ENCODE peak calls at places on chromosomes 16 and 17, in four cellular contexts. Z, V, I and P are unnamed samples. For H3K4me1, the result is how much of the 10 kb centered on the place peaks cover.

GRCh38 chr17:76929572-76929971 is 61.4 kb downstream of the MGAT5B start:
- DNase-seq in V (no peak), I (no peak), Z (no peak), P (no peak)

GRCh38 chr17:77266891-77267341 is 126.1 kb downstream of the SEC14L1 start:
- DNase-seq in I (no peak), Z (no peak), V (no peak), P (no peak)

GRCh38 chr16:89171216-89172170 is at the start of gene CDH15:
- DNase-seq in V (peak), Z (peak), I (peak), P (peak)

GRCh38 chr16:9082422-9082821 is 9.0 kb upstream of the HAPSTR1 start:
- DNase-seq in Z (no peak), V (no peak), I (no peak), P (no peak)

GRCh38 chr16:1105888-1106620 is 10.0 kb upstream of the C1QTNF8 start:
- DNase-seq in V (no peak), I (peak), Z (no peak), P (peak)

GRCh38 chr17:73622381-73622780 is 21.9 kb downstream of the SDK2 start:
- DNase-seq in V (no peak), I (no peak), Z (no peak), P (no peak)

GRCh38 chr17:49977463-49978389 is 8.7 kb downstream of the DLX4 start:
- DNase-seq in V (no peak), Z (no peak), I (no peak), P (no peak)

GRCh38 chr17:44221862-44222111 is 2.3 kb upstream of the UBTF start:
- DNase-seq in I (no peak), V (no peak), Z (no peak), P (no peak)

GRCh38 chr16:57562669-57563486 is 20.4 kb downstream of the ADGRG5 start:
- DNase-seq in Z (no peak), I (no peak), V (no peak), P (no peak)

GRCh38 chr17:8740486-8740885 is 4.2 kb downstream of the CCDC42 start:
- DNase-seq in V (no peak), Z (no peak), I (no peak), P (no peak)

GRCh38 chr16:71929048-71929447 is 33.7 kb downstream of the IST1 start:
- DNase-seq in I (no peak), Z (no peak), V (no peak), P (no peak)

GRCh38 chr16:19886061-19886792 is 1.6 kb upstream of the GPRC5B start:
- DNase-seq in I (peak), V (no peak), Z (peak), P (peak)

GRCh38 chr17:79223471-79223870 is 148.8 kb downstream of the ENGASE start:
- DNase-seq in Z (no peak), I (no peak), V (no peak), P (no peak)

GRCh38 chr17:79220715-79221291 is 146.2 kb downstream of the ENGASE start:
- DNase-seq in Z (no peak), I (no peak), V (no peak), P (no peak)

GRCh38 chr17:79219208-79219935 is 144.7 kb downstream of the ENGASE start:
- DNase-seq in V (no peak), I (no peak), Z (no peak), P (no peak)

GRCh38 chr17:79220201-79220714 is 145.6 kb downstream of the ENGASE start:
- DNase-seq in V (no peak), I (no peak), Z (no peak), P (no peak)

DNA sequence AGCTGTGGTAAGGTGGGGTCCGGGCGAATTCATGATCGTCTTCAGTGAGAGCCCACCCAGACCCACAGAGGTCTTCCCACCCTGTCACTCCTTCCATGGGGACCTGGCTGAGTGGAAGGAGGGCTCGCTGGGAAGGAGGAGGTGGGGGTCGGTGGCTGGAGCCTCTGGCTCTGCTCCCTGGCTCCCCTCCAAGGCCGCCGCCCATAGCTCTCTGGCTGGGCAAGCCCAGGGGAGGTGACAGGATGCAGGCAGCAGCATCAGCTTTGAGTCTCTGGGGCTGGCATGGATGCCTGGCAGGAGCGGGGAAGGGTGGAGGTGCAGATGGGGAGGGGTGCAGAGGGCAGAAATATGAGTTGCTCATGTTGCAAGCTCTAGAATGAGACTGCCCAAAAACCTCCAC is 147.0 kb downstream of the ENGASE start:
- DNase-seq in Z (no peak), V (no peak), I (no peak), P (no peak)
- H3K4me3 ChIP-seq in Z (no peak), V (no peak), I (no peak), P (no peak)

GRCh38 chr16:85309656-85310587 is 197.7 kb upstream of the CIBAR2 start:
- DNase-seq in Z (no peak), V (no peak), I (no peak), P (peak)
- H3K4me1 ChIP-seq in Z (under half), V (under half), I (under half), P (half or more)

GRCh38 chr17:42287305-42288077 is 807 bp upstream of the STAT5A start:
- DNase-seq in V (no peak), Z (no peak), I (no peak), P (peak)
- TF ChIP-seq POLR2A in V (peak), Z (no peak), I (no peak), P (no peak)

DNA sequence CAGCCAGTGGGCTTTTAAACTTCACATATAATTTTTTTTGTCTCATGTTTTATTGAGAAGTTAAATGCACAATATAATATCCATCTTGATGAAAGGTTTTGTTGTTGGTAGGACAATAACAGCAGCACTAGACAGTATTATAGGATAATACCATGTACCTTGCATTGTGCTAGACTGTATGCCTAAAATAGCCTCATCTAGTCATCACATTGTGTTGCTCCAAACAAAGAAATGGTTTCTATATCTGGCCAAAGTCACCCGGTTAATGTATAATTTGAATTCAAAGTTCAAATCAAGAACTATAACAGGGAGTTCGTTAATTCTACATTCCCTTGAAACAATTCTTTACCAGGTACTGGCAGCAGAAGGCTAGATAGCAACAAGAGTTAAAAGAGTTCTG is 104.9 kb downstream of the KCNJ2 start:
- DNase-seq in I (no peak), V (no peak), Z (no peak), P (no peak)
- H3K4me3 ChIP-seq in I (no peak), V (no peak), Z (no peak), P (no peak)

GRCh38 chr16:46833465-46833810 is 2.5 kb upstream of the C16orf87 start:
- DNase-seq in V (no peak), I (no peak), Z (no peak), P (no peak)
- H3K4me1 ChIP-seq in V (under half), I (under half), Z (under half), P (under half)

GRCh38 chr17:81931557-81932332 is 4.2 kb upstream of the MAFG start:
- DNase-seq in Z (no peak), I (no peak), V (no peak), P (no peak)

GRCh38 chr17:81934850-81935708 is 2.0 kb downstream of the PYCR1 start:
- DNase-seq in V (no peak), I (no peak), Z (no peak), P (no peak)

GRCh38 chr17:81932333-81932983 is 4.6 kb downstream of the PYCR1 start:
- DNase-seq in I (no peak), V (no peak), Z (no peak), P (no peak)

GRCh38 chr17:81934098-81934757 is 2.9 kb downstream of the PYCR1 start:
- DNase-seq in V (no peak), I (no peak), Z (no peak), P (no peak)

GRCh38 chr17:81933178-81933699 is 3.9 kb downstream of the PYCR1 start:
- DNase-seq in I (no peak), Z (no peak), V (no peak), P (no peak)
- TF ChIP-seq POLR2A in I (peak), Z (no peak), V (no peak), P (no peak)

DNA sequence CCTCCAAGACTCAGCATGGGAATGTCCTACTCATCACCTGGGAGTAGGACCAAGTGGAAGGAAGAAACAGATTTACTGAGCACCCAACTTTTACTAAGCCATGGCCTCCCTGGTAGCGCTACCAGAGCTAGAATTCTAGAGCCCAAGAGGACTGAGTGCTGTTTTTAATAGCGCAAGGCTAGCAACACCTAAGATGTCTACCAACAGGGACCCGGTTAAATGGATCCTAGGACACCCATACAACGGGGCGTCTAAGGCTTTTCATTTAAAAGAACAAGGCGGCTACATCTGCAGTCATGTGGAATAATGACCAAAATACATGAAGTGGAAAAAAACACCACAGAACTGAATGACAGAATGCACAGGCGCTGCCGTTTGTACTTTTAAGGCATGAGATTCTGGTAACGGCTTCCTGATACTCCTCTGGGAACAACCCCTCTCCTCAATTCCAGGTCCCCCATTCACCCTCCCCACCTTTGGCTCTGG is 5.1 kb downstream of the GGA2 start:
- DNase-seq in Z (no peak), I (no peak), V (no peak), P (no peak)
- H3K4me3 ChIP-seq in Z (no peak), I (no peak), V (no peak), P (no peak)

GRCh38 chr17:29594441-29595090 is 1.6 kb downstream of the ANKRD13B start:
- DNase-seq in Z (no peak), I (no peak), V (no peak), P (no peak)
- H3K4me1 ChIP-seq in Z (under half), I (under half), V (under half), P (half or more)